ENCODE peak calls at places on chromosomes 4 and X, in five cellular contexts. D is endothelial cell of umbilical vein, O is sigmoid colon, N is astrocyte, X is Karpas-422. W is an unnamed sample. For H3K9me3, the result is how much of the 10 kb centered on the place peaks cover.

GRCh38 chr4:4950891-4951290 is 68.4 kb downstream of the CYTL1 start:
- DNase-seq in D (no peak), O (no peak), N (no peak), X (no peak), W (no peak)

GRCh38 chr4:141713185-141713584 is 76.8 kb downstream of the IL15 start:
- DNase-seq in D (peak), O (no peak), N (peak), X (no peak), W (no peak)

GRCh38 chr4:2788532-2789103 is 4.3 kb upstream of the SH3BP2 start:
- DNase-seq in D (no peak), O (peak), N (no peak), X (no peak), W (peak)

GRCh38 chrX:154712781-154713391 is 38.0 kb downstream of the GAB3 start:
- DNase-seq in D (peak), O (no peak), N (peak), X (no peak), W (no peak)

GRCh38 chrX:23904096-23904495 is 3.6 kb downstream of the APOO start:
- DNase-seq in D (peak), O (no peak), N (peak), X (peak), W (no peak)

GRCh38 chrX:53481093-53481492 is 46.9 kb upstream of the HSD17B10 start:
- DNase-seq in D (no peak), O (no peak), N (no peak), X (peak), W (no peak)

GRCh38 chrX:125709532-125709931 is 389.9 kb downstream of the TEX13C start:
- DNase-seq in D (no peak), O (no peak), N (no peak), X (no peak), W (no peak)

GRCh38 chr4:35125995-35126712 is 1118.2 kb downstream of the ARAP2 start:
- DNase-seq in D (no peak), O (no peak), N (no peak), X (no peak), W (no peak)

GRCh38 chr4:73759357-73759756 is 19.0 kb downstream of the CXCL8 start:
- DNase-seq in D (peak), O (no peak), N (no peak), X (no peak), W (no peak)

GRCh38 chr4:8310306-8310705 is 40.8 kb downstream of the HTRA3 start:
- DNase-seq in D (no peak), O (peak), N (no peak), X (no peak), W (no peak)

GRCh38 chr4:9970399-9971011 is 50.8 kb downstream of the SLC2A9 start:
- DNase-seq in D (no peak), O (no peak), N (no peak), X (peak), W (no peak)

DNA sequence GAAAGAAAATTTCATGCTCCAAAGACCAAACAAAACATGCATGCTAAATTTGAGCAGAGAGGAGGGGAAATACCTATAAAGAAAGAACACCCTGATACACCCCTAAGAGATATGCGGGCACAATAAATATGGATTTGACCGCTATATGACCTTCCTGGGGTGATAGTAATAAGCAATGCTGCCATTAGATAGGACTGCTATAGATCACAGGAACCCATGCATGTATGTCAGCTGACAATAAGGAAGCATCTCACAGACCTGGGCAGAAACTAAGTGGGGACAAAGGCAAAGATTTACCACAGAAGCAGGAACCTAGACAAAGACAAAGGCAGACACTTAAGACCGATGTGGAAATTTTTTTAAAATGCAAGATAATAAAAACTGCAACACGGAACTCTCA is 21.3 kb downstream of the ZNF721 start:
- DNase-seq in D (no peak), O (no peak), N (no peak), X (peak), W (no peak)
- H3K9me3 ChIP-seq in D (under half), O (under half), N (under half), X (under half), W (under half)

GRCh38 chrX:44025611-44026010 is 52.4 kb upstream of the NDP start:
- DNase-seq in D (peak), O (no peak), N (peak), X (no peak), W (no peak)

GRCh38 chrX:44020693-44021092 is 47.5 kb upstream of the NDP start:
- DNase-seq in D (no peak), O (no peak), N (no peak), X (no peak), W (no peak)

GRCh38 chrX:44017726-44018125 is 44.5 kb upstream of the NDP start:
- DNase-seq in D (no peak), O (no peak), N (no peak), X (no peak), W (no peak)

GRCh38 chrX:44019911-44020310 is 46.7 kb upstream of the NDP start:
- DNase-seq in D (no peak), O (no peak), N (no peak), X (no peak), W (no peak)

DNA sequence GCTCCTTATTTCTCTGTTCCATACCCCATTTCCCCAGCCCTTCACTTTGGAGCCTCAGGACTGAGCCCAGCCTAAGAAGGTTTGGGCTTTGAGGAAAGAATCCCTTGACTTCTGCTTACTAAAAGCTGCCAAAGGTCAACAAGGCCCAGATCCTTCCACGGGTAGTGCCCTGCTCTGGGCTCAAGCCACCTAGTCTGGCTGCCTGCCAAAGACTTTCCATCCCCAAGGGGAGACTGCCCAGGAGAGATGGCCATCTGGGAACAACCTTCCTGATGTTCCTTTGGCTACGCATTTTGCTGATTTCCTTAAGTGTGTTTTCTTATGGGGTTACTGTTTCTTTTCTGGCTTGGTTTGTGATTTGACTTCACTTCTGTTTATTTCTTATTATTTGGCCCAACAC is 49.8 kb upstream of the NDP start:
- DNase-seq in D (no peak), O (no peak), N (no peak), X (no peak), W (no peak)
- H3K9me3 ChIP-seq in D (under half), O (under half), N (under half), X (under half), W (under half)

GRCh38 chr4:172680701-172681100 is 487.9 kb upstream of the GALNT7 start:
- DNase-seq in D (no peak), O (no peak), N (no peak), X (no peak), W (no peak)
- H3K9me3 ChIP-seq in D (under half), O (under half), N (under half), X (under half), W (under half)

GRCh38 chrX:144809025-144809424 is 438.3 kb upstream of the SPANXN1 start:
- DNase-seq in D (no peak), O (no peak), N (no peak), X (no peak), W (no peak)
- H3K9me3 ChIP-seq in D (under half), O (under half), N (under half), X (under half), W (under half)

DNA sequence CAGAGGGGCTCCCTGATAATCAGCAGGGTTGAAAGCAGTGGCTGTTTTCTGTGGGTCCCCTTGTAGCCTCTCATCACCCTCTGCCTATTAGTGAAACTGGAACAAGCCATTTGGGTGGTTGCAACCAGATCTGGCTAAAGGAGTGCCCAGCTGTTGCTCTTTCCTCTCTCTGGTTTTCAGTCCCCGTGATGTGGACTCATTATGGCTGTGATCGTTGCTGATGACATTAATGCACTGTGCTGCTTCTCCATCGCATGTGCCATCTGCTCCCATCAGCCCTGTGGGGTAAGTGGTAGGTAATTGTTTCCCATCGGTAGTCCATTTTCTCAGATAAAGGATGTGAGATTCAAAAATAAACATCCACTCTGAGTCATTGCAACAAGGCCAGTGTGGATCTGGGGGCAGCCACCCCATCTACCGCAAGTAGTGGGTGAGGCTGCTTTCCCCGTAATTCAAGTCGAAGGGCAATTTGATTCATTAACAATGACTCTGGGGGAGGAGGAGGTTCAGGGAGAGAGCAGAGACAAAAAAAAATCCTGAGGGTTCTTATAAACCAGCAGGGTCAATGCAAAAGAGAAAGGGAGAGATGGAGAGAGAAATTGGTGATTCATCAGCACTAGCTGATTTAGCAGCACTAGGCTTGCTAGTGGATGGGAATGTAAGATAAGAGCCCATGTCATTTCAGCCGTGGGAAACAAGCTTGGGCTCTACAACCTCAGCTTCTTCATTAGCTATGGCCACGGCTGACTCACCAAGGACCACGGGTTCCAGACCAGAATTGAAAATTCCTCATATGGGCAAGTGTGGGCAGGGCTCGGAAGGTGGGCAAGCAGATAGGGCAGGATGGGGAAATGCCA is 357.8 kb downstream of the MID1IP1 start:
- DNase-seq in D (no peak), O (no peak), N (peak), X (no peak), W (no peak)
- H3K9me3 ChIP-seq in D (under half), O (under half), N (under half), X (under half), W (under half)

GRCh38 chr4:11730545-11730944 is 301.9 kb upstream of the HS3ST1 start:
- DNase-seq in D (no peak), O (no peak), N (no peak), X (no peak), W (no peak)
- H3K9me3 ChIP-seq in D (under half), O (under half), N (under half), X (under half), W (under half)

GRCh38 chr4:174934360-174934759 is 16.2 kb downstream of the ADAM29 start:
- DNase-seq in D (no peak), O (no peak), N (no peak), X (no peak), W (no peak)

GRCh38 chr4:174935607-174936006 is 17.4 kb downstream of the ADAM29 start:
- DNase-seq in D (no peak), O (no peak), N (no peak), X (no peak), W (no peak)

DNA sequence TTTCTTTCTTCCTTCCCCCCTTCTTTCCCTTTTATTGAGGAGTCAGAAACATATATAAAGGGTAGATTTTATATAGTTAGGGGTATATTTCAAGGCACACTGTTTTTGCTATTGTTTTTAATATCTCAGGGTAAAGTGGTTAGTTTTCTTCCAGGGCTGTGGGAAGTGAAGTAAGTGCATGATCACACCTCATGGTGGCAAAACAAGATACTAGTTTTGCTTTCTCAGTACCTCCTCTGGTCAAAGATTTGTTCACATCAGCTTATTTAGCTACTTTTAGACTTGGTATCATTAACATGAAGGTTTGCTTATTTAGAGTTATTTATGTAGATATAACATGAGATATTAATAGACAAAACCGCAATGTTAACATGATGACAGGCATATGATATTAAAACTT is 21.8 kb downstream of the ADAM29 start:
- DNase-seq in D (no peak), O (no peak), N (no peak), X (no peak), W (no peak)
- H3K9me3 ChIP-seq in D (under half), O (under half), N (under half), X (under half), W (under half)

GRCh38 chrX:19577181-19577810 is 62.0 kb upstream of the MAP3K15 start:
- DNase-seq in D (no peak), O (no peak), N (no peak), X (no peak), W (no peak)

GRCh38 chrX:19581786-19582185 is 66.5 kb upstream of the MAP3K15 start:
- DNase-seq in D (no peak), O (no peak), N (no peak), X (no peak), W (no peak)

GRCh38 chrX:19579485-19579884 is 64.2 kb upstream of the MAP3K15 start:
- DNase-seq in D (peak), O (no peak), N (peak), X (no peak), W (no peak)

GRCh38 chrX:19576742-19577141 is 61.4 kb upstream of the MAP3K15 start:
- DNase-seq in D (no peak), O (no peak), N (no peak), X (no peak), W (no peak)

DNA sequence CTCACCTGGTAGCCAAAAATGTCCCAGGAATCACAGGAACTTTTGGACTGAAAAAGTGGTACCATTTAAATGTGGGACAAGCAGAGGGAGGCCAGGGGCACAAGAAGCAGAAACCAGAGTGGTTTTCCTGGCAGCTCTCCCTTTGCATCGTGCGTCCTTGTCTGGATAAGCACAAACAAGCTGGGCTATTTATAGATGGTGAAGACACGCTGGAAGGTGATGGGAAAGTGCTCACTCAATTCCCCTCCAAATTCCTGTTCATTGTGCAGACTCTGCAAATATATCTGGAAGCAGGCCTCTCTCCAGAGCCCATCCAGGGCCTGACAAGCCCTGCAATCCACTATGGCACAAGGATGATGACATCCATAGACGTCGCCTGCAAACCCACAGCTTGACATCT is 63.6 kb upstream of the MAP3K15 start:
- DNase-seq in D (no peak), O (no peak), N (no peak), X (no peak), W (no peak)
- H3K9me3 ChIP-seq in D (under half), O (under half), N (under half), X (under half), W (under half)

GRCh38 chr4:11119474-11119873 is 309.2 kb downstream of the HS3ST1 start:
- DNase-seq in D (no peak), O (no peak), N (no peak), X (no peak), W (no peak)

GRCh38 chr4:11118513-11118912 is 310.2 kb downstream of the HS3ST1 start:
- DNase-seq in D (no peak), O (no peak), N (no peak), X (no peak), W (no peak)

DNA sequence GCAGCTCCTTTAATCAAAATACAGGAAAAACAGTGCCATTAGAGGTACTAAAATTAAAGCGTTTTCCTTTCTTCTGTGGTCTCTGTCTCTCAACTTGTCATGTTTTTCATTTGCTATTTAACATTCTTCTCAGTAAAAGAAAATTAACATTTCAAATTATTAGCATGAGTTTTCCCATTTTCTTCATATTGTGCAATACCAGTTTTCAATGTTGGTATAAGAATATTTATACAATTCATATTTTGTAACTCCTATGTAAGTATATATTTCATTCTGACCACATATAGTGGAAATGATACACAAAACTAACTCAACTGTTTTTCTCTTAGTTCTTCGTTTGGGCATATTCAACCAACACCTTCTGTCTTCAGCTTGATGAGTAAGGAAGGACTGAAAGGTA is 308.3 kb downstream of the HS3ST1 start:
- DNase-seq in D (no peak), O (no peak), N (no peak), X (no peak), W (no peak)
- H3K9me3 ChIP-seq in D (under half), O (under half), N (under half), X (under half), W (under half)